ENCODE peak calls at places on chromosomes 3 and 15, in four cellular contexts. One of them, this sample, is unnamed.

GRCh38 chr3:103437850-103438249 is 1003.0 kb downstream of the ZPLD1 start:
- DNase-seq in CD4-positive, CD25-positive, alpha-beta regulatory T cell: no peak
- DNase-seq in AG04450: no peak
- DNase-seq in CD8-positive, alpha-beta memory T cell: no peak
- DNase-seq in this sample: no peak

GRCh38 chr3:15647629-15648167 is 46.2 kb downstream of the BTD start:
- DNase-seq in CD4-positive, CD25-positive, alpha-beta regulatory T cell: no peak
- DNase-seq in AG04450: peak
- DNase-seq in CD8-positive, alpha-beta memory T cell: peak
- DNase-seq in this sample: no peak

GRCh38 chr15:60476713-60477112 is 2.2 kb downstream of the ICE2 start:
- DNase-seq in CD4-positive, CD25-positive, alpha-beta regulatory T cell: no peak
- DNase-seq in AG04450: no peak
- DNase-seq in CD8-positive, alpha-beta memory T cell: no peak
- DNase-seq in this sample: no peak

GRCh38 chr3:9109570-9109914 is 139.9 kb downstream of the SRGAP3 start:
- DNase-seq in CD4-positive, CD25-positive, alpha-beta regulatory T cell: no peak
- DNase-seq in AG04450: no peak
- DNase-seq in CD8-positive, alpha-beta memory T cell: no peak
- DNase-seq in this sample: no peak

GRCh38 chr3:169945313-169945712 is 21.3 kb upstream of the SEC62 start:
- DNase-seq in CD4-positive, CD25-positive, alpha-beta regulatory T cell: no peak
- DNase-seq in AG04450: no peak
- DNase-seq in CD8-positive, alpha-beta memory T cell: no peak
- DNase-seq in this sample: no peak

GRCh38 chr3:11385908-11386307 is 113.7 kb downstream of the ATG7 start:
- DNase-seq in CD4-positive, CD25-positive, alpha-beta regulatory T cell: no peak
- DNase-seq in AG04450: no peak
- DNase-seq in CD8-positive, alpha-beta memory T cell: no peak
- DNase-seq in this sample: no peak

GRCh38 chr15:62601779-62602540 is 436.9 kb upstream of the C2CD4B start:
- DNase-seq in CD4-positive, CD25-positive, alpha-beta regulatory T cell: no peak
- DNase-seq in AG04450: no peak
- DNase-seq in CD8-positive, alpha-beta memory T cell: no peak
- DNase-seq in this sample: no peak

GRCh38 chr3:170858599-170858998 is 11.4 kb downstream of the RPL22L1 start:
- DNase-seq in CD4-positive, CD25-positive, alpha-beta regulatory T cell: no peak
- DNase-seq in AG04450: no peak
- DNase-seq in CD8-positive, alpha-beta memory T cell: no peak
- DNase-seq in this sample: no peak

GRCh38 chr3:81545572-81545971 is 215.9 kb downstream of the GBE1 start:
- DNase-seq in CD4-positive, CD25-positive, alpha-beta regulatory T cell: no peak
- DNase-seq in AG04450: no peak
- DNase-seq in CD8-positive, alpha-beta memory T cell: no peak
- DNase-seq in this sample: no peak

GRCh38 chr15:85329561-85330421 is 50.6 kb upstream of the AKAP13 start:
- DNase-seq in CD4-positive, CD25-positive, alpha-beta regulatory T cell: no peak
- DNase-seq in AG04450: no peak
- DNase-seq in CD8-positive, alpha-beta memory T cell: no peak
- DNase-seq in this sample: no peak

GRCh38 chr3:51099794-51100542 is 285.1 kb upstream of the MANF start:
- DNase-seq in CD4-positive, CD25-positive, alpha-beta regulatory T cell: no peak
- DNase-seq in AG04450: peak
- DNase-seq in CD8-positive, alpha-beta memory T cell: no peak
- DNase-seq in this sample: no peak

GRCh38 chr15:36415643-36416042 is 163.8 kb upstream of the CDIN1 start:
- DNase-seq in CD4-positive, CD25-positive, alpha-beta regulatory T cell: no peak
- DNase-seq in AG04450: no peak
- DNase-seq in CD8-positive, alpha-beta memory T cell: no peak
- DNase-seq in this sample: no peak

DNA sequence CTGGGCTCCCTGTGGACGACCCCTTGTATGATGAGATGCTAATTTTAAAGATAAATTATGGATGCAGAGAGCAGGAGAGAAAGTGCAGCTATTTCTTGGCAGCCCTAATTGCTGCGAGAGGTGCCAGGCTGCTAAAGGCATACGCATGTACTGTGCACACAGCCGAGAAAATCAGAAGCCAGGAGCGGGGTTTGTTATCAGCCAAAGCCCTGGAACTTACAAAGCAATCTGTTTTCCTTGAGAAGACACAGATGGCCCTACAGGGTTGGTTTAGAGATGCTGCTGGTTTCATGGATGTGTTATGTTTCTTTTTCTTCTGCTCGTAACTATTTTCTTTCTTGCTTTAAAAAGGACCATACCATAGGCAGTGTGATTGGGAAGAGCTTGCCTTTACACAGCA is 11.7 kb upstream of the CCK start:
- DNase-seq in CD4-positive, CD25-positive, alpha-beta regulatory T cell: no peak
- DNase-seq in AG04450: no peak
- DNase-seq in CD8-positive, alpha-beta memory T cell: no peak
- DNase-seq in this sample: no peak
- H3K27ac ChIP-seq in CD4-positive, CD25-positive, alpha-beta regulatory T cell: no peak
- H3K27ac ChIP-seq in AG04450: no peak
- H3K27ac ChIP-seq in CD8-positive, alpha-beta memory T cell: no peak
- H3K27ac ChIP-seq in this sample: no peak

DNA sequence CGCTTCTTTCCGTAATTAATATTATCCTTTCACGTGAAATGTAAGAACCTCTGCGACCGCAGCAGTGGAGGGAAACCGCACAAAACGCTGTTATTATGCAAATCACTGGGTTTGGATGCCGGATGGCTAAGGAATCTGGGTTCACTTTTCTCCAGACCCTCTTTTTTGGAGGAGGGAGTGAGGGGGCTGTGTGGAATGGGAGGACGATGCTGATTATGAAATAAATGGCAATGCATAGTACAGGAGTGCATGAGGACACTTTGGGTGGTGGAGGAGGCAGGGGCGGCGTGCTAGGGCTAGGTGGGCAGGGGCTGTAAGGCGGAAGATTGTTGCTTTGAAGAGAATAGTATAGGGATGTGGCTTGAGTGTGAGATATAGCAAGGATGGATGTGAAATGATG is 1.8 kb downstream of the CADM2 start:
- DNase-seq in CD4-positive, CD25-positive, alpha-beta regulatory T cell: no peak
- DNase-seq in AG04450: no peak
- DNase-seq in CD8-positive, alpha-beta memory T cell: no peak
- DNase-seq in this sample: no peak
- H3K4me3 ChIP-seq in CD4-positive, CD25-positive, alpha-beta regulatory T cell: no peak
- H3K4me3 ChIP-seq in AG04450: no peak
- H3K4me3 ChIP-seq in CD8-positive, alpha-beta memory T cell: no peak
- H3K4me3 ChIP-seq in this sample: peak

DNA sequence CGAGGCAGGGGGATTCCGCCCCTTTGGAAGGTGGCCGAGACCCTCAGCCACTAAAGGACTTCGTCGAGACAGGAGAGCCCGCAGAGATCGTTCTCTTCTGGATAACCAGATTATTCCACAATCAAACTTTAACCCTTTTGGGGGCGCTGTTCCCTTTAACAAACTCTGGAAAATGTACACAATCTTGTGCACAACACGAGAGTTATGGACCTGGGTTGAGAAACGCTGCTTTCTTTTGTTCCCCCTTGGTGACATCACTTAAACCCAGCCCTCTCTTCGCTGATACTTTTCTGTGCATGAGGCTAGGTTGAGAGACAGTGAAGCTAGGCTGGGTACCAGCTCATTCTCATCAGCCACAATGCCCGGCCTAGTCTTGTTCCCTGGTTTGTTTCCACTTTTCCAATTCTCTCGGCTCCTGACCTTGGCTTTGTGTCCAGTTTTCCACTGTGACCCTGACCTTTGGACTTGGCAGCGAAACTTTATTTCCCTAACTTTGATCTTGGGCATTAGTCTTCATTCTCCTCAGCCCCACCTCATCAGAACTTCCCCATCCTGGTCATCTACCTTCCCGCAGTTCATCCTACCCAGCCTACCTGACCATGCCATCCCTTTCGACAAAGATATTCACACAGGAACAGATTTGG is 797 bp upstream of the ADPGK start:
- DNase-seq in CD4-positive, CD25-positive, alpha-beta regulatory T cell: no peak
- DNase-seq in AG04450: peak
- DNase-seq in CD8-positive, alpha-beta memory T cell: no peak
- DNase-seq in this sample: peak
- H3K27ac ChIP-seq in CD4-positive, CD25-positive, alpha-beta regulatory T cell: peak
- H3K27ac ChIP-seq in AG04450: peak
- H3K27ac ChIP-seq in CD8-positive, alpha-beta memory T cell: peak
- H3K27ac ChIP-seq in this sample: peak

GRCh38 chr3:186783731-186784515 is 546 bp downstream of the EIF4A2 start:
- DNase-seq in CD4-positive, CD25-positive, alpha-beta regulatory T cell: peak
- DNase-seq in AG04450: no peak
- DNase-seq in CD8-positive, alpha-beta memory T cell: peak
- DNase-seq in this sample: no peak

GRCh38 chr3:186784820-186785516 is 1.6 kb downstream of the EIF4A2 start:
- DNase-seq in CD4-positive, CD25-positive, alpha-beta regulatory T cell: no peak
- DNase-seq in AG04450: no peak
- DNase-seq in CD8-positive, alpha-beta memory T cell: no peak
- DNase-seq in this sample: no peak

GRCh38 chr3:186787642-186788481 is 4.5 kb downstream of the EIF4A2 start:
- DNase-seq in CD4-positive, CD25-positive, alpha-beta regulatory T cell: no peak
- DNase-seq in AG04450: no peak
- DNase-seq in CD8-positive, alpha-beta memory T cell: no peak
- DNase-seq in this sample: no peak

GRCh38 chr3:186786810-186787375 is 3.5 kb downstream of the EIF4A2 start:
- DNase-seq in CD4-positive, CD25-positive, alpha-beta regulatory T cell: no peak
- DNase-seq in AG04450: no peak
- DNase-seq in CD8-positive, alpha-beta memory T cell: no peak
- DNase-seq in this sample: no peak

GRCh38 chr3:186785517-186786018 is 2.2 kb downstream of the EIF4A2 start:
- DNase-seq in CD4-positive, CD25-positive, alpha-beta regulatory T cell: no peak
- DNase-seq in AG04450: no peak
- DNase-seq in CD8-positive, alpha-beta memory T cell: no peak
- DNase-seq in this sample: no peak
- H3K4me3 ChIP-seq in CD4-positive, CD25-positive, alpha-beta regulatory T cell: peak
- H3K4me3 ChIP-seq in AG04450: peak
- H3K4me3 ChIP-seq in CD8-positive, alpha-beta memory T cell: peak
- H3K4me3 ChIP-seq in this sample: peak

GRCh38 chr3:183272142-183272541 is 19.1 kb downstream of the B3GNT5 start:
- DNase-seq in CD4-positive, CD25-positive, alpha-beta regulatory T cell: no peak
- DNase-seq in AG04450: no peak
- DNase-seq in CD8-positive, alpha-beta memory T cell: no peak
- DNase-seq in this sample: no peak
- H3K27ac ChIP-seq in CD4-positive, CD25-positive, alpha-beta regulatory T cell: no peak
- H3K27ac ChIP-seq in AG04450: no peak
- H3K27ac ChIP-seq in CD8-positive, alpha-beta memory T cell: no peak
- H3K27ac ChIP-seq in this sample: no peak

GRCh38 chr3:157130881-157131251 is 29.1 kb downstream of the CCNL1 start:
- DNase-seq in CD4-positive, CD25-positive, alpha-beta regulatory T cell: no peak
- DNase-seq in AG04450: no peak
- DNase-seq in CD8-positive, alpha-beta memory T cell: no peak
- DNase-seq in this sample: no peak
- H3K4me3 ChIP-seq in CD4-positive, CD25-positive, alpha-beta regulatory T cell: peak
- H3K4me3 ChIP-seq in AG04450: no peak
- H3K4me3 ChIP-seq in CD8-positive, alpha-beta memory T cell: no peak
- H3K4me3 ChIP-seq in this sample: no peak

DNA sequence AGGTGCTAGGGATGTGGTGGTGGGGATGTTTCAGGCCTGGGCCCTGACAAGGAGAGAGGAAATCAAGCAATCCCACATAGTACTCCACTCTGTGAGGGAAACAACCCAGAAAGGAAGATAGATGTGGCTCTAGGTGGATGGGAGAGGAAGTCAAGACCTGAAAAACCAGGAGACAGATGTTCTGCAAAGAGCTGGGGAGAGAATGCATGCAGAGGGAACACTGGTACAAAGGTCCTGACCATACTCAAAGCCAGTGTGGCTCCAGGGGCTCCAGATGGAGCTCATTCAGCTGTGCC is 15.7 kb upstream of the VILL start:
- DNase-seq in CD4-positive, CD25-positive, alpha-beta regulatory T cell: no peak
- DNase-seq in AG04450: no peak
- DNase-seq in CD8-positive, alpha-beta memory T cell: no peak
- DNase-seq in this sample: no peak
- H3K27ac ChIP-seq in CD4-positive, CD25-positive, alpha-beta regulatory T cell: no peak
- H3K27ac ChIP-seq in AG04450: no peak
- H3K27ac ChIP-seq in CD8-positive, alpha-beta memory T cell: no peak
- H3K27ac ChIP-seq in this sample: no peak

GRCh38 chr15:33195283-33195682 is 769 bp upstream of the FMN1 start:
- DNase-seq in CD4-positive, CD25-positive, alpha-beta regulatory T cell: no peak
- DNase-seq in AG04450: no peak
- DNase-seq in CD8-positive, alpha-beta memory T cell: no peak
- DNase-seq in this sample: no peak
- H3K4me3 ChIP-seq in CD4-positive, CD25-positive, alpha-beta regulatory T cell: peak
- H3K4me3 ChIP-seq in AG04450: peak
- H3K4me3 ChIP-seq in CD8-positive, alpha-beta memory T cell: peak
- H3K4me3 ChIP-seq in this sample: no peak

DNA sequence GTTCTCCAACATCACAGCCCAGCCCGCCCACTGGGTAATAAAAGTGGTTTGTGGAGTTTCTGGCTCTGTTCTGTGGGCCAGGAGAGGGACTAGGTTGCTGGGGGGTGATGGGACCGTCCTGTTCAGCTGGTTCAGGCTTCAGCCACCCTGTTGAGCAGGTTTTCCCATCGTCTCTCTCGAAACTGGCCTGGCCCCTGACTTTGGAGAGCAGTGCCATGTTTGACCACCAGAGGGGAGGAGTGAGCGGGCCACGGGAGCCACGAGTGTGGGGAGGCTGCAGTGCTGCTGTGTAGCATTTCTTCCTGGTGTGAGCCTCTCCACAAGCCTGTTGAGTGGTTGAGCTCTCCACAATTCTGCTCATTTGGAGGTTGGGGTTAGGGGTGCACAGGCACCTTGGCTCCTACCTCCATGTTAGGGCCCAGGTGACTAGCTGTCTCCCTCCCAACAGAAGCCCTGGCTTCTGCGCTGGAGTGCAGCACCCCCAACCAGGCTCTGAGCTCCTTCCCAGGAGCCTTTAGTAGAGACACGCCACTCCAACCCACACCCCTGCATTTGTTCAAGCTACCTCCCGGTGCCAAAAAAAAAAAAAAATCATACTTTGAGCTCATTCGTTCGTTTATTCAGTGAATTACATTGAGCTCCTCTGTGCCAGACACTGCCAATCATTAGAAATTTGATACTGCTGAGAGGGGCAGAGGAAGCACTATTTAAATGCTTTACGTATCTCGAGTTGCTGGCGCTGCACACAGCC is 13.9 kb downstream of the SPINT1 start:
- DNase-seq in CD4-positive, CD25-positive, alpha-beta regulatory T cell: peak
- DNase-seq in AG04450: peak
- DNase-seq in CD8-positive, alpha-beta memory T cell: peak
- DNase-seq in this sample: no peak
- H3K27ac ChIP-seq in CD4-positive, CD25-positive, alpha-beta regulatory T cell: no peak
- H3K27ac ChIP-seq in AG04450: no peak
- H3K27ac ChIP-seq in CD8-positive, alpha-beta memory T cell: no peak
- H3K27ac ChIP-seq in this sample: no peak

This sample was measured in SK-N-MC.